ENCODE peak calls at places on chromosomes 3 and 15, in four cellular contexts. One of them, this sample, is unnamed.
A peak's percentile ranks its signal among the peaks of the same experiment; 100 is the strongest.

GRCh38 chr3:123013876-123014275 is 13.7 kb downstream of the SEMA5B start:
- DNase-seq in vagina: no peak
- DNase-seq in adrenal gland: no peak
- DNase-seq in astrocyte: no peak
- DNase-seq in this sample: no peak

GRCh38 chr15:90021108-90021507 is 20.0 kb downstream of the ZNF710 start:
- DNase-seq in adrenal gland: no peak
- DNase-seq in astrocyte: no peak
- DNase-seq in vagina: no peak
- DNase-seq in this sample: no peak

GRCh38 chr15:64224508-64224907 is 61.7 kb upstream of the PPIB start:
- DNase-seq in adrenal gland: peak; percentile 31
- DNase-seq in astrocyte: peak; percentile 38
- DNase-seq in vagina: no peak
- DNase-seq in this sample: peak; percentile 85

GRCh38 chr3:193831495-193832455 is 238.8 kb downstream of the OPA1 start:
- DNase-seq in vagina: no peak
- DNase-seq in adrenal gland: no peak
- DNase-seq in astrocyte: peak; percentile 97
- DNase-seq in this sample: no peak

GRCh38 chr3:17033516-17034168 is 148.9 kb downstream of the PLCL2 start:
- DNase-seq in astrocyte: peak; percentile 14
- DNase-seq in vagina: no peak
- DNase-seq in adrenal gland: peak; percentile 25
- DNase-seq in this sample: no peak

GRCh38 chr3:127115691-127116351 is 77.1 kb upstream of the PRR23E start:
- DNase-seq in adrenal gland: no peak
- DNase-seq in vagina: peak; percentile 91
- DNase-seq in astrocyte: no peak
- DNase-seq in this sample: no peak

GRCh38 chr15:101174152-101174920 is 77.5 kb downstream of the CHSY1 start:
- DNase-seq in vagina: no peak
- DNase-seq in astrocyte: no peak
- DNase-seq in adrenal gland: no peak
- DNase-seq in this sample: no peak

GRCh38 chr3:125220681-125221429 is 8.3 kb upstream of the SLC12A8 start:
- DNase-seq in astrocyte: peak; percentile 38
- DNase-seq in adrenal gland: no peak
- DNase-seq in vagina: no peak
- DNase-seq in this sample: no peak

GRCh38 chr3:43871627-43872245 is 181.0 kb downstream of the ABHD5 start:
- DNase-seq in vagina: peak; percentile 58
- DNase-seq in adrenal gland: peak; percentile 33
- DNase-seq in astrocyte: no peak
- DNase-seq in this sample: no peak
- H3K4me1 ChIP-seq in vagina: no peaks in the 10 kb centered on the region
- H3K4me1 ChIP-seq in adrenal gland: no peaks in the 10 kb centered on the region
- H3K4me1 ChIP-seq in astrocyte: peaks cover 57% of the 10 kb centered on the region
- H3K4me1 ChIP-seq in this sample: peaks cover 49% of the 10 kb centered on the region

DNA sequence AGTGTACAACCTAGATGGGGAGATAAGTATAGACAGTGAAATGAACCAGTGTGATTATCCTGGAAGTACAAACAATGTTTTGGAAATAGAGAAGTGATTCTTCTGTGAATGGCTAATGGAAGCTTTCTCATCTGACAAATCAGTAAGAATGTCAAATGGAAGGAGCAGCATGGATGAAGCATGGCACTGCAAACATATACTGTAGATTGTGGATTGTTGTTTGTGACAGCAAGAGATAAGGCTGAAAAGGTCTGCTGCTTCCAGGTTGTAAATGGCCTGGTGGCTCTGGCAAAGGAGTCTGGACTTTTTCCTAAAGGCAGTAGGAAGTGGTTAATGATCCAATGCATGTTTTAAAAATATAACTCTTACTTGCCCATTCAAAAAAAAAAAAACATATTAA is 71.3 kb downstream of the FBN1 start:
- DNase-seq in vagina: no peak
- DNase-seq in adrenal gland: no peak
- DNase-seq in astrocyte: no peak
- DNase-seq in this sample: no peak
- H3K36me3 ChIP-seq in vagina: no peaks in the 10 kb centered on the region
- H3K36me3 ChIP-seq in adrenal gland: no peaks in the 10 kb centered on the region
- H3K36me3 ChIP-seq in astrocyte: peaks cover 53% of the 10 kb centered on the region
- H3K36me3 ChIP-seq in this sample: peaks cover 54% of the 10 kb centered on the region

GRCh38 chr3:10743366-10744097 is 72.5 kb upstream of the SLC6A11 start:
- DNase-seq in adrenal gland: no peak
- DNase-seq in astrocyte: no peak
- DNase-seq in vagina: no peak
- DNase-seq in this sample: no peak
- H3K4me1 ChIP-seq in adrenal gland: no peaks in the 10 kb centered on the region
- H3K4me1 ChIP-seq in astrocyte: no peaks in the 10 kb centered on the region
- H3K4me1 ChIP-seq in vagina: peaks cover 7% of the 10 kb centered on the region
- H3K4me1 ChIP-seq in this sample: peaks cover 3% of the 10 kb centered on the region

GRCh38 chr3:128634075-128634611 is 16.5 kb downstream of the RPN1 start:
- DNase-seq in astrocyte: no peak
- DNase-seq in vagina: no peak
- DNase-seq in adrenal gland: no peak
- DNase-seq in this sample: no peak
- H3K36me3 ChIP-seq in astrocyte: peaks cover 44% of the 10 kb centered on the region
- H3K36me3 ChIP-seq in vagina: peaks cover 60% of the 10 kb centered on the region
- H3K36me3 ChIP-seq in adrenal gland: no peaks in the 10 kb centered on the region
- H3K36me3 ChIP-seq in this sample: peaks cover 58% of the 10 kb centered on the region